ENCODE peak calls at places on chromosomes 13 and 19, in six cellular contexts. R is neuronal stem cell, I is IMR-90, E is mesendoderm, L is H9, G is H1. H is an unnamed sample.

GRCh38 chr19:44723299-44723951 is 24.5 kb downstream of the CEACAM16 start:
- DNase-seq in R (no peak), I (no peak), E (no peak), L (no peak), G (no peak), H (no peak)

GRCh38 chr19:1016647-1017114 is 4.2 kb downstream of the TMEM259 start:
- DNase-seq in R (no peak), I (peak), E (no peak), L (no peak), G (no peak), H (peak)

GRCh38 chr13:40192516-40193257 is 473.8 kb downstream of the FOXO1 start:
- DNase-seq in R (no peak), I (no peak), E (no peak), L (no peak), G (no peak), H (no peak)

GRCh38 chr19:31534231-31534630 is 185.0 kb upstream of the TSHZ3 start:
- DNase-seq in R (no peak), I (no peak), E (no peak), L (no peak), G (peak), H (no peak)

GRCh38 chr19:42596391-42597071 is 1.8 kb upstream of the CEACAM8 start:
- DNase-seq in R (peak), I (no peak), E (peak), L (peak), G (peak), H (no peak)

GRCh38 chr19:45692187-45693111 is at the start of gene QPCTL:
- DNase-seq in R (peak), I (peak), E (peak), L (peak), G (peak), H (peak)

GRCh38 chr19:40348961-40349507 is 539 bp downstream of the PLD3 start:
- DNase-seq in R (no peak), I (peak), E (peak), L (no peak), G (no peak), H (peak)

GRCh38 chr19:35745328-35746086 is at the start of the genes PSENEN and U2AF1L4:
- DNase-seq in R (peak), I (peak), E (peak), L (peak), G (peak), H (peak)

GRCh38 chr19:13022859-13023636 is 27.8 kb downstream of the NFIX start:
- DNase-seq in R (no peak), I (peak), E (peak), L (peak), G (no peak), H (peak)

GRCh38 chr13:73465629-73465974 is 406.8 kb downstream of the KLF5 start:
- DNase-seq in R (no peak), I (peak), E (no peak), L (no peak), G (no peak), H (peak)

GRCh38 chr19:39401549-39402416 is 4.9 kb upstream of the ZFP36 start:
- DNase-seq in R (no peak), I (peak), E (peak), L (no peak), G (no peak), H (peak)

GRCh38 chr19:1074512-1075283 is 7.7 kb downstream of the ARHGAP45 start:
- DNase-seq in R (no peak), I (no peak), E (no peak), L (no peak), G (no peak), H (no peak)

GRCh38 chr13:54758795-54759194 is 1730.2 kb downstream of the OLFM4 start:
- DNase-seq in R (no peak), I (no peak), E (peak), L (no peak), G (no peak), H (no peak)

GRCh38 chr13:100403675-100404074 is 184.9 kb downstream of the GGACT start:
- DNase-seq in R (no peak), I (no peak), E (no peak), L (peak), G (no peak), H (no peak)

GRCh38 chr13:40490086-40490723 is 176.2 kb downstream of the FOXO1 start:
- DNase-seq in R (no peak), I (no peak), E (no peak), L (no peak), G (no peak), H (no peak)

GRCh38 chr19:2618611-2619010 is 83.9 kb downstream of the GNG7 start:
- DNase-seq in R (no peak), I (peak), E (no peak), L (no peak), G (no peak), H (no peak)

GRCh38 chr13:52925775-52926285 is 77.4 kb upstream of the PCDH8 start:
- DNase-seq in R (no peak), I (no peak), E (no peak), L (no peak), G (no peak), H (no peak)

GRCh38 chr13:27607125-27607524 is 13.2 kb downstream of the LNX2 start:
- DNase-seq in R (no peak), I (peak), E (peak), L (no peak), G (no peak), H (peak)

GRCh38 chr19:46746281-46746965 is at the start of gene STRN4:
- DNase-seq in R (peak), I (no peak), E (peak), L (no peak), G (peak), H (peak)

GRCh38 chr13:39148513-39148961 is 110.3 kb downstream of the NHLRC3 start:
- DNase-seq in R (no peak), I (no peak), E (peak), L (no peak), G (no peak), H (peak)

GRCh38 chr13:92487238-92487637 is 739.4 kb upstream of the GPC6 start:
- DNase-seq in R (no peak), I (no peak), E (no peak), L (no peak), G (no peak), H (peak)

GRCh38 chr19:40519352-40520322 is 52.8 kb downstream of the SPTBN4 start:
- DNase-seq in R (no peak), I (peak), E (peak), L (peak), G (peak), H (peak)

GRCh38 chr13:105773887-105774538 is 761.4 kb downstream of the EFNB2 start:
- DNase-seq in R (no peak), I (peak), E (peak), L (no peak), G (no peak), H (peak)

GRCh38 chr13:97367427-97367826 is 66.5 kb upstream of the RAP2A start:
- DNase-seq in R (peak), I (peak), E (peak), L (no peak), G (no peak), H (peak)

GRCh38 chr13:101649490-101650126 is 197.1 kb downstream of the ITGBL1 start:
- DNase-seq in R (no peak), I (peak), E (no peak), L (no peak), G (no peak), H (peak)

GRCh38 chr19:6015841-6016545 is 38.1 kb upstream of the RANBP3 start:
- DNase-seq in R (no peak), I (no peak), E (no peak), L (no peak), G (no peak), H (no peak)

GRCh38 chr19:55543567-55543966 is 1.8 kb downstream of the SBK3 start:
- DNase-seq in R (no peak), I (no peak), E (no peak), L (no peak), G (no peak), H (no peak)

GRCh38 chr19:22331521-22331920 is 45.3 kb downstream of the ZNF729 start:
- DNase-seq in R (no peak), I (no peak), E (no peak), L (no peak), G (no peak), H (no peak)

GRCh38 chr19:18392417-18392816 is 5.0 kb downstream of the LRRC25 start:
- DNase-seq in R (no peak), I (no peak), E (no peak), L (no peak), G (no peak), H (no peak)

GRCh38 chr19:54160948-54161347 is 1.4 kb upstream of the LENG1 start:
- DNase-seq in R (no peak), I (no peak), E (no peak), L (no peak), G (no peak), H (no peak)

GRCh38 chr19:54164369-54165068 is 5.0 kb upstream of the LENG1 start:
- DNase-seq in R (no peak), I (peak), E (peak), L (peak), G (peak), H (peak)

GRCh38 chr19:54162241-54162805 is 2.8 kb upstream of the LENG1 start:
- DNase-seq in R (no peak), I (peak), E (peak), L (peak), G (peak), H (peak)

GRCh38 chr19:54165222-54165621 is 5.7 kb upstream of the LENG1 start:
- DNase-seq in R (no peak), I (no peak), E (no peak), L (no peak), G (no peak), H (no peak)

DNA sequence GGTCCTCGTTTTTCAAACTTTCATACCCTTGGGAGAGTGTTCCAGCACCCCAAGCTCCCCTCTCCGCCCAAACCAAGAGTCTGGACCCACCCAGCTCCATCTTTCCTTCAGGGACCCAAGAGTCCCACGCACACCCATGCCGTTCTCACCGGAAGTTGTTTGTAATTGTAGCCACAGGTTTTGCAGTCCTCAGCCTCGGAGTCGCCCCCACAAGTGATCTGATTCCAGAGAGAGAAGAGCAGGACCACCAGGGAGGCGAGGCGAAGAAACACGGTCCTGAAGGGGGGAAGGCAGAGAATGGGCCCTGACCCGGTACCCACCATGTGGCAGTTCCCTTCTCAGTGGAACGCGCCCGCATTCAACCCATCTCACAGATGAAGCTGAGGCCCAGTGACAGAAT is 3.4 kb upstream of the LENG1 start:
- DNase-seq in R (no peak), I (no peak), E (no peak), L (no peak), G (no peak), H (no peak)
- H3K9ac ChIP-seq in R (no peak), I (no peak), E (no peak), L (no peak), G (no peak), H (no peak)

DNA sequence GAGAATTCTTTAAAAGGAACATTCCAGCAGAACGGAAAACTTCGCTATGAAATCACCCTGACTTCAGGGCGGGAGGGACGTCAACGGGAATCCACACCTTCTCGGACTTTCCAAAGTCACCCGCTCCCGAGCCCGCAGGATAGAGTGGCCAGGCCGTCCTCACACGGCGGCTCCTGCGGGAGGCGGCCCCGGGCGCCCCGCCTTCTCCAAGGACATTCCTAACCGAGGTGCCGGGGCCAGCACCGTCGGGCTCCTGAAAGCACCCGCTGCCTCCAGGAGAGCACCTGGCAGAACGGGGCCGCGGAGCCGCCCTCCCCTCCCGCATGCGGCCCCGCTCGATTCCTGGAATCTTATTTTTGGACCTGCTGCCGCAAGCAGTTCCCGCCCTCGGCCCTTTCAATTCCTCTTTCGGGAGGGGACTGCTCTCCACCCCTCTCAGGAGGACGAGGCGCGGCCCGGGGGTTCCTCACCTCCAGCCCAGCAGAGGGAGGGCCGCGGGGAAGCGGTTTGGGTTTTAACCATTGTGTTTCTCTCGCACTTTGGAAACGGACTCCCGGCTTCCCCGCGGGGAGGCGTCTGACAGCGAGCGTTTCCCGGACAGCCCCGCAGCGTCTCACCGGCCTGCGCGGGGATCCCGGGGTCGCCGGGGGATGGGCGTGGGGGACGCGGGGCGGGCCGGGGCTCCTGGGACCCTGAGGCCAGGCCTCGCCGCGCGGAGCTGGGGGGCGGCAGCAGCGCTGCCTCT is 938 bp downstream of the GAS6 start:
- DNase-seq in R (no peak), I (no peak), E (peak), L (peak), G (peak), H (peak)
- H4K8ac ChIP-seq in R (no peak), I (peak), E (no peak), L (no peak), G (no peak), H (peak)

DNA sequence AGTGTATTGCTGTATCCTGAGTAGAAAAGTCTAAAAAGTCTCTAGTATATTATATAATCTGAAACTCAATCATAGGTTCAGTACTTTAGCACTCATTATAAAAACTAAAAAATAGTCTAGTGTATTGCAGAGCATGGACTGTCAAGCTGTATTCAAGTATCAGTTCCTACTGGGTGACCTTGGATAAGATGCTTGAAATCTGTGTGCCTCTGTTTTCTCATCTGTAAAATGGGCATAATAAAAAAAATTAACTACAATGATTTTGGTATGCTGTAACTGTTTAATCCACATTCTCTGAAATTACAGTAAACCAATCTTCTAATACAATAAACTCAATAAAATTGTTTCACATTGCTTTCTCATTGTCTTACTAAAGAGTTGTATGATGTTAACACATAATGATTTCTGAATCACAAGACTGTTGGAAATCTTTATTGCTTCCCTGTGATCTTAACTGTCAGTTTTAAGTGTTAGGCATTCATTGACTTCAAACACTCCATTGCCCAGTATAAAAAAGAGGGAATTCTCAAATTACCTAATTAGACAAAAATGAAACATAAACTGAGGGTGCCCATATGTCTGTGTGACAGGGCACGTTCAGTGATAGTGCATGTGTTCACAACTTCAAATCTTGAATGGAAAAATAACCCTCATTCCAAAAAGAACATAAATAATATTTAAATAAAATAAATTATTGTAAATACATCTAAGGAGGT is 2.2 kb downstream of the STARD13 start:
- DNase-seq in R (no peak), I (no peak), E (no peak), L (no peak), G (no peak), H (no peak)
- H3K9ac ChIP-seq in R (no peak), I (no peak), E (no peak), L (no peak), G (no peak), H (peak)

GRCh38 chr13:102697264-102697663 is 2.4 kb upstream of the METTL21C start:
- DNase-seq in R (no peak), I (no peak), E (no peak), L (no peak), G (no peak), H (no peak)

GRCh38 chr13:102694944-102695343 is at the start of gene METTL21C:
- DNase-seq in R (no peak), I (no peak), E (no peak), L (no peak), G (no peak), H (no peak)

GRCh38 chr13:102697929-102698648 is 3.2 kb upstream of the METTL21C start:
- DNase-seq in R (no peak), I (no peak), E (no peak), L (no peak), G (no peak), H (no peak)

GRCh38 chr13:102698649-102698980 is 3.8 kb upstream of the METTL21C start:
- DNase-seq in R (no peak), I (no peak), E (no peak), L (no peak), G (no peak), H (no peak)

DNA sequence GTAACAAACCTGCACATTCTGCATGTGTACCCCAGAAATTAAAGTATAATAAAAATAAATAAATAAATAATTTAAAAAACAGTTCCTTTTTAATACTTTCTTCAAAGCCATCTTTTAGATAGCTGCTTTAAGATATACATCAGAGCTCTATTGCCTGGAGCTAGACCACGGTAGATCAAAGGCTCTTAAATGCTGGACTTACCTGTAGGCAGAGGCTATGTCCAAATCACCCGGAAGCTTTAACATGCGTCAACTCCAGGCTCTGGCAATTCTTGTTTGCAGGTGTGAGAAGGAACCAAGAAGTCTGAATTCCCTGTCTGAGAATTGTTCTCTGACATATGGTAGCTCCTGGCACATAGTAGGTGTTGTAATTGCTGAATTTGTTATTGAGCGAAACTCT is 1.6 kb upstream of the METTL21C start:
- DNase-seq in R (no peak), I (no peak), E (no peak), L (no peak), G (no peak), H (no peak)
- H4K8ac ChIP-seq in R (no peak), I (no peak), E (no peak), L (no peak), G (no peak), H (no peak)

GRCh38 chr13:30398601-30399072 is 23.7 kb upstream of the UBE2L5 start:
- DNase-seq in R (no peak), I (peak), E (no peak), L (no peak), G (no peak), H (no peak)

GRCh38 chr13:30394798-30395191 is 27.5 kb upstream of the UBE2L5 start:
- DNase-seq in R (no peak), I (peak), E (no peak), L (no peak), G (no peak), H (peak)

GRCh38 chr13:30400376-30400775 is 21.9 kb upstream of the UBE2L5 start:
- DNase-seq in R (no peak), I (no peak), E (no peak), L (no peak), G (no peak), H (no peak)

GRCh38 chr13:30395192-30396158 is 26.8 kb upstream of the UBE2L5 start:
- DNase-seq in R (peak), I (peak), E (peak), L (peak), G (peak), H (peak)

DNA sequence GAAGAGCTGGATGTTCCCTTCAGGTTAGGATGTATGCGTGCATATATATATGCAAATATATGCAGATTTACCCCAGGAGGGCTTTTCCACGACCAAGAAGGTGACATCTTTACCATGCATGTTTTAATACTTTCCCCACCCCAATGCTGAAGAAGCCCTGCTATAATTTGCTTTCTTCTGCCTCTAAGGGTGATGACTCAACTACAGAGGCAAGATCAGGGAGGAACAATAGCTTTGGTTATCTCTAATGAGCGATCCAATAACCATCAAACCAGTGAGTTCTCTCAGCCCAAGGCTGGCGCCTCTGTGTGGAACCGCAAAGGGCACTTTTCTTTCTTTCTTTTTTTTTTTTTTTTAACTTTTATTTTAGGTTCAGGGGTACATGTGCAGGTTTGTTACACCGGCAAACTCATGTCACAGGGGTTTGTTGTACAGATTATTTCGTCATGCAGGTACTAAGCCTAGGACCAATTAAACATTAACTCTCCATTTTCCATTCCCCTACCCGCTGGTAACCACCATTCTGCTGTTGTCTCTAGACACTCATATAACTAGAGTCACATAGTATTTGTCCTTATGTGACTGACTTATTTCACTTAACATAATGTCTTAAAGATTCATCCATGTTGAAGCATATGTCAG is 25.7 kb upstream of the UBE2L5 start:
- DNase-seq in R (no peak), I (peak), E (peak), L (no peak), G (no peak), H (no peak)
- H3K9ac ChIP-seq in R (no peak), I (no peak), E (no peak), L (no peak), G (no peak), H (peak)